ENCODE peak calls at places on chromosomes 7 and 10, in six cellular contexts. A is transverse colon, K is heart left ventricle, M is endothelial cell of umbilical vein, S is right lobe of liver, P is body of pancreas. E is an unnamed sample. For H3K4me1, the result is how much of the 10 kb centered on the place peaks cover.

GRCh38 chr7:55594414-55594813 is 22.1 kb upstream of the VOPP1 start:
- DNase-seq in K (no peak), P (no peak), M (no peak), A (no peak), S (no peak), E (no peak)

GRCh38 chr7:127322832-127323231 is 69.7 kb downstream of the ZNF800 start:
- DNase-seq in A (no peak), M (no peak), K (no peak), P (no peak), S (no peak), E (no peak)

GRCh38 chr10:131088619-131089018 is 222.9 kb downstream of the TCERG1L start:
- DNase-seq in P (no peak), S (no peak), M (no peak), A (no peak), K (no peak), E (no peak)

GRCh38 chr7:151038951-151039849 is 9.1 kb upstream of the ASIC3 start:
- DNase-seq in S (peak), P (peak), M (peak), K (peak), A (peak), E (peak)

GRCh38 chr7:21960922-21961321 is 15.2 kb upstream of the CDCA7L start:
- DNase-seq in M (peak), P (no peak), S (no peak), K (no peak), A (no peak), E (no peak)

GRCh38 chr10:22308390-22308789 is 7.8 kb upstream of the COMMD3 start:
- DNase-seq in A (no peak), S (no peak), M (peak), P (no peak), K (no peak), E (no peak)

GRCh38 chr7:101728888-101729883 is 88.2 kb upstream of the CUX1 start:
- DNase-seq in P (peak), K (no peak), M (no peak), S (no peak), A (peak), E (peak)

GRCh38 chr10:121974535-121975294 is at the start of gene NSMCE4A:
- DNase-seq in A (peak), S (peak), K (peak), M (peak), P (peak), E (peak)

GRCh38 chr7:41428330-41428729 is 274.6 kb downstream of the INHBA start:
- DNase-seq in M (no peak), K (no peak), A (no peak), S (no peak), P (no peak), E (no peak)

GRCh38 chr10:11381023-11381422 is 230.4 kb downstream of the USP6NL start:
- DNase-seq in M (no peak), S (no peak), P (no peak), A (no peak), K (no peak), E (no peak)

GRCh38 chr7:27130540-27131389 is at the start of gene HOXA4:
- DNase-seq in K (peak), M (peak), A (peak), P (peak), S (peak), E (peak)
- TF ChIP-seq POLR2A in K (peak), M (peak), A (peak), P (no peak), S (peak), E (peak)

GRCh38 chr10:84825330-84825729 is 496.9 kb downstream of the CCSER2 start:
- DNase-seq in M (no peak), S (no peak), A (no peak), K (peak), P (peak), E (no peak)
- H3K27ac ChIP-seq in M (no peak), S (no peak), A (no peak), K (peak), P (no peak), E (no peak)

DNA sequence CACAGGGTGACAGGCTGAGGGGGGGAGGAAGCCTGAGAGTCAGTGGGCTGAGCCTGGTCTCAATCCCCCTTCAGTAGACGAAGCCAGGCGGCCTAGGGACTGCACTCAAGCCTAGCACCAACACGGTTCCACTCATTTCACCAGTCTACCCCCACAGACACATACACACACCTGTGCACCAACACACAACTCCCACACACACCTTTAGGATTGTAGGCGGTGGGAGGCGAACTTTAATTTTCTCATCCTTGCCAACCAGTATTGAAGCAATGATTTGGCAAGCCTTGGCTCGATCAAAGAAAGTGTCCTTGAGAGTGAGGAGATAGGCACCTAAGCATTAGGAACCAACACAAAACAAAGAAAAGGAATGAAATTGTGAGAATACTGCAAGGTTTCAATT is 19.7 kb downstream of the POLR3A start:
- DNase-seq in A (no peak), K (no peak), S (no peak), M (no peak), P (no peak), E (no peak)
- H3K4me1 ChIP-seq in A (under half), K (under half), S (under half), M (under half), P (under half), E (under half)

DNA sequence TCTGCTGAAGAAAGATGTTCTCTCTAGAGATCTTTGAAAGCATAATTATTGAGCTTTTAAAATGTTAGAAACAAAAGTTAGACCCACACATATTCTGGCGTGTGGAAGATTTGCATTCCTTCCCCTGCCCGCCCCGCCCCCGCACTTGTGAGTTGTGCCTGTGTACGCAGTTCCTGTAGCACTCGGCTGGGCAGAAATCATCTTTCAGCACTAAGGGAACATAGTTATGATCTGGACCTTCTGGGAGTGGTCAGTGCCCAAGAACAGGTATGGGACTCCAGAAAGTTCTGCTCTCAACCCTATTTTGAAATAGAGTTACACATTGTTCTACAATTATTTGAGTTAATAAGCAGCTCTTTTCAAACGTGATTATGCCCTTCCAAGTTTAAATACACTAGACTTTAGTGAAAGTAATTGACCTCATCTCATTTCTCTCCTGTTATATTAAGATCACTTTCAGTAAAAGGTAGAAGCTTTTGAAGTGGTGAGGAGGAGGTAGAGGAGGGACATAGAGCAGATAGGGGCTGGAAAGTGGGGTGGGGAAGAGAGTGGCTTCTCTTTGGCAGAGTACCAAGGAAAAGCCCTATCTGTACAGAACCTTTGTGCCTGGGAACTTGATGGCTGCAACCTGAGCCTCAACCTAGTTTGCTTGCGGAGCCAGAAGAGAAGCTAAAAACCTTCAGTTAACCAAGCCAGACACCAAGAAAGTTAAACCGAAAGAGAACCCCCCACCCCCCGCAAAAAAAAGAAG is 5.7 kb downstream of the BLVRA start:
- DNase-seq in S (peak), K (peak), P (peak), M (no peak), A (peak), E (no peak)
- TF ChIP-seq POLR2A in S (no peak), K (no peak), P (no peak), M (no peak), A (no peak), E (no peak)